ENCODE peak calls at places on chromosome 14, in nine cellular contexts. K, B, Z, L, R, A, Q, M and E are unnamed samples.

GRCh38 chr14:81275305-81275950 is 54.7 kb upstream of the GTF2A1 start:
- DNase-seq in K (no peak), B (no peak), Z (no peak), L (peak; percentile 28), R (no peak), A (peak; percentile 74), Q (no peak), M (no peak), E (no peak)

GRCh38 chr14:53619625-53620324 is 336.9 kb downstream of the BMP4 start:
- DNase-seq in K (no peak), B (no peak), Z (no peak), L (no peak), R (no peak), A (no peak), Q (peak; percentile 77), M (no peak), E (no peak)

GRCh38 chr14:29536886-29537511 is 390.6 kb downstream of the PRKD1 start:
- DNase-seq in K (no peak), B (no peak), Z (peak; percentile 33), L (no peak), R (no peak), A (peak; percentile 4), Q (peak; percentile 23), M (no peak), E (no peak)

GRCh38 chr14:105204206-105204930 is 23.3 kb upstream of the NUDT14 start:
- DNase-seq in K (no peak), B (peak; percentile 44), Z (no peak), L (peak; percentile 15), R (no peak), A (peak; percentile 70), Q (no peak), M (peak; percentile 94), E (no peak)

GRCh38 chr14:79856357-79856756 is 354.9 kb downstream of the DIO2 start:
- DNase-seq in K (no peak), B (no peak), Z (no peak), L (no peak), R (no peak), A (no peak), Q (peak; percentile 58), M (no peak), E (no peak)

GRCh38 chr14:24952851-24953666 is 96.9 kb downstream of the STXBP6 start:
- DNase-seq in K (no peak), B (peak; percentile 30), Z (no peak), L (peak; percentile 41), R (no peak), A (peak; percentile 80), Q (no peak), M (no peak), E (no peak)

GRCh38 chr14:104739546-104740516 is 13.1 kb upstream of the SIVA1 start:
- DNase-seq in K (no peak), B (no peak), Z (no peak), L (no peak), R (no peak), A (no peak), Q (no peak), M (peak; percentile 14), E (no peak)

GRCh38 chr14:90753456-90754005 is 62.7 kb downstream of the TTC7B start:
- DNase-seq in K (no peak), B (no peak), Z (no peak), L (no peak), R (no peak), A (no peak), Q (no peak), M (no peak), E (no peak)

GRCh38 chr14:70754989-70755388 is 54.3 kb downstream of the MAP3K9 start:
- DNase-seq in K (no peak), B (no peak), Z (no peak), L (no peak), R (no peak), A (no peak), Q (peak; percentile 72), M (peak; percentile 64), E (no peak)

GRCh38 chr14:61308198-61308597 is 13.2 kb upstream of the PRKCH start:
- DNase-seq in K (no peak), B (no peak), Z (peak; percentile 96), L (no peak), R (no peak), A (no peak), Q (no peak), M (no peak), E (no peak)

GRCh38 chr14:26887842-26888241 is 290.0 kb upstream of the NOVA1 start:
- DNase-seq in K (no peak), B (no peak), Z (no peak), L (no peak), R (no peak), A (no peak), Q (no peak), M (no peak), E (peak; percentile 56)

GRCh38 chr14:85531141-85531593 is 1.2 kb downstream of the FLRT2 start:
- DNase-seq in K (peak; percentile 50), B (no peak), Z (peak; percentile 88), L (peak; percentile 79), R (no peak), A (no peak), Q (peak; percentile 70), M (peak; percentile 59), E (peak; percentile 78)

GRCh38 chr14:96176275-96176674 is 28.4 kb upstream of the BDKRB2 start:
- DNase-seq in K (no peak), B (no peak), Z (no peak), L (no peak), R (no peak), A (no peak), Q (no peak), M (no peak), E (no peak)

GRCh38 chr14:69652942-69653680 is 41.7 kb downstream of the SUSD6 start:
- DNase-seq in K (no peak), B (peak; percentile 8), Z (no peak), L (no peak), R (no peak), A (peak; percentile 60), Q (peak; percentile 47), M (no peak), E (no peak)

GRCh38 chr14:69260246-69260978 is 454 bp downstream of the GALNT16 start:
- DNase-seq in K (peak; percentile 66), B (no peak), Z (peak; percentile 24), L (peak; percentile 69), R (no peak), A (no peak), Q (peak; percentile 32), M (peak; percentile 39), E (no peak)

GRCh38 chr14:88986146-88986841 is 161.8 kb downstream of the TTC8 start:
- DNase-seq in K (no peak), B (no peak), Z (no peak), L (no peak), R (no peak), A (no peak), Q (peak; percentile 89), M (peak; percentile 14), E (no peak)

GRCh38 chr14:31138301-31138700 is 69.3 kb downstream of the HECTD1 start:
- DNase-seq in K (no peak), B (no peak), Z (no peak), L (no peak), R (no peak), A (no peak), Q (no peak), M (no peak), E (no peak)

GRCh38 chr14:75542585-75543091 is 20.4 kb downstream of the BATF start:
- DNase-seq in K (no peak), B (no peak), Z (no peak), L (no peak), R (peak; percentile 32), A (peak; percentile 46), Q (peak; percentile 26), M (no peak), E (peak; percentile 72)

GRCh38 chr14:44494125-44494524 is 13.0 kb downstream of the FSCB start:
- DNase-seq in K (no peak), B (no peak), Z (no peak), L (no peak), R (no peak), A (no peak), Q (no peak), M (no peak), E (no peak)